ENCODE peak calls at places on chromosomes 2 and 18, in nine cellular contexts. Z is CD8-positive, alpha-beta T cell; W is hepatic stellate cell; V is Right ventricle myocardium superior; T is NCI-H1930; H is NCI-H2171 treated with DMSO at 0.1 percent for 48 hours; L is activated CD8-positive, alpha-beta memory T cell treated with anti-CD3 and anti-CD28 coated beads, Interleukin-2, amount 50 U/mL, for 4 hours; M is HuH-7.5; X is neural progenitor cell. S is an unnamed sample.

GRCh38 chr2:65532937-65533336 is 100.5 kb upstream of the SPRED2 start:
- DNase-seq in Z (no peak), W (no peak), V (no peak), T (no peak), H (no peak), L (no peak), M (no peak), X (no peak), S (no peak)

GRCh38 chr2:70340921-70341765 is 39.3 kb upstream of the FAM136A start:
- DNase-seq in Z (no peak), W (peak; percentile 65), V (no peak), T (peak; percentile 26), H (peak; percentile 66), L (no peak), M (peak; percentile 64), X (peak; percentile 75), S (no peak)

GRCh38 chr2:85760371-85760770 is 6.6 kb downstream of the ATOH8 start:
- DNase-seq in Z (no peak), W (peak; percentile 64), V (no peak), T (no peak), H (no peak), L (no peak), M (no peak), X (no peak), S (no peak)

GRCh38 chr18:11944786-11945185 is 36.5 kb upstream of the IMPA2 start:
- DNase-seq in Z (no peak), W (no peak), V (no peak), T (no peak), H (no peak), L (no peak), M (no peak), X (no peak), S (no peak)

GRCh38 chr18:52334896-52335295 is 5.1 kb upstream of the DCC start:
- DNase-seq in Z (no peak), W (no peak), V (no peak), T (no peak), H (no peak), L (no peak), M (no peak), X (no peak), S (no peak)

GRCh38 chr2:176206677-176207076 is 18.2 kb downstream of the HOXD1 start:
- DNase-seq in Z (no peak), W (no peak), V (no peak), T (no peak), H (no peak), L (no peak), M (no peak), X (no peak), S (no peak)

GRCh38 chr2:223123859-223124610 is 72.0 kb downstream of the KCNE4 start:
- DNase-seq in Z (no peak), W (peak; percentile 19), V (no peak), T (no peak), H (no peak), L (no peak), M (no peak), X (no peak), S (no peak)

GRCh38 chr2:144522741-144523605 is 3.1 kb upstream of the ZEB2 start:
- DNase-seq in Z (no peak), W (no peak), V (peak; percentile 74), T (no peak), H (peak; percentile 46), L (peak; percentile 21), M (no peak), X (peak; percentile 60), S (no peak)

GRCh38 chr2:127674241-127675209 is 805 bp downstream of the LIMS2 start:
- DNase-seq in Z (no peak), W (peak; percentile 71), V (peak; percentile 73), T (no peak), H (peak; percentile 46), L (peak; percentile 25), M (peak; percentile 56), X (peak; percentile 49), S (peak; percentile 71)

GRCh38 chr2:74919827-74920226 is 38.6 kb upstream of the POLE4 start:
- DNase-seq in Z (peak; percentile 56), W (peak; percentile 62), V (peak; percentile 81), T (peak; percentile 73), H (peak; percentile 70), L (peak; percentile 76), M (peak; percentile 34), X (peak; percentile 88), S (no peak)

GRCh38 chr2:200077210-200077650 is 121.8 kb downstream of the MAIP1 start:
- DNase-seq in Z (no peak), W (peak; percentile 11), V (no peak), T (no peak), H (peak; percentile 39), L (no peak), M (peak; percentile 35), X (no peak), S (peak; percentile 48)

GRCh38 chr18:36035253-36035652 is 32.1 kb downstream of the RPRD1A start:
- DNase-seq in Z (no peak), W (no peak), V (no peak), T (peak; percentile 87), H (no peak), L (no peak), M (no peak), X (no peak), S (no peak)

GRCh38 chr2:129817175-129817574 is 162.3 kb upstream of the RAB6C start:
- DNase-seq in Z (no peak), W (no peak), V (no peak), T (no peak), H (no peak), L (no peak), M (no peak), X (no peak), S (no peak)

GRCh38 chr2:114517580-114517979 is 75.1 kb downstream of the DPP10 start:
- DNase-seq in Z (no peak), W (no peak), V (no peak), T (no peak), H (no peak), L (no peak), M (no peak), X (no peak), S (no peak)

GRCh38 chr2:241764272-241765241 is 12.1 kb upstream of the GAL3ST2 start:
- DNase-seq in Z (no peak), W (no peak), V (no peak), T (no peak), H (no peak), L (no peak), M (peak; percentile 17), X (peak; percentile 42), S (no peak)

GRCh38 chr2:233942731-233943130 is 25.6 kb downstream of the TRPM8 start:
- DNase-seq in Z (no peak), W (no peak), V (no peak), T (no peak), H (no peak), L (no peak), M (no peak), X (no peak), S (no peak)

GRCh38 chr18:46332286-46332801 is 228.2 kb downstream of the HAUS1 start:
- DNase-seq in Z (no peak), W (no peak), V (no peak), T (no peak), H (no peak), L (no peak), M (no peak), X (no peak), S (no peak)

GRCh38 chr2:102166189-102166845 is 20.5 kb upstream of the IL1RL2 start:
- DNase-seq in Z (no peak), W (peak; percentile 36), V (no peak), T (peak; percentile 3), H (no peak), L (no peak), M (no peak), X (peak; percentile 51), S (peak; percentile 19)

GRCh38 chr2:165640232-165640923 is 153.7 kb downstream of the GALNT3 start:
- DNase-seq in Z (no peak), W (no peak), V (no peak), T (no peak), H (no peak), L (no peak), M (no peak), X (no peak), S (no peak)

GRCh38 chr2:216151313-216152030 is 42.3 kb downstream of the XRCC5 start:
- DNase-seq in Z (no peak), W (no peak), V (no peak), T (no peak), H (no peak), L (no peak), M (no peak), X (no peak), S (no peak)

S was measured in HS-27A.